ENCODE peak calls at places on chromosome 21, in nine cellular contexts. S is colonic mucosa; U is T-helper 2 cell; Y is NCI-H446; G is ELF-1; P is NCI-H2081; T is activated CD8-positive, alpha-beta memory T cell treated with anti-CD3 and anti-CD28 coated beads for 24 hours; X is testis; A is NCI-H1694 treated with DMSO at 0.1 percent for 48 hours. W is an unnamed sample.

GRCh38 chr21:19684328-19684727 is 1280.7 kb upstream of the TMPRSS15 start:
- DNase-seq in X (no peak), G (peak; percentile 69), U (no peak), A (no peak), S (no peak), P (no peak), Y (no peak), T (no peak), W (no peak)

GRCh38 chr21:41684381-41685245 is 82.2 kb downstream of the RIPK4 start:
- DNase-seq in S (no peak), A (no peak), T (no peak), P (no peak), U (no peak), G (peak; percentile 69), Y (no peak), X (no peak), W (no peak)

GRCh38 chr21:17352937-17353655 is 159.7 kb upstream of the CXADR start:
- DNase-seq in A (no peak), T (no peak), U (no peak), P (no peak), S (no peak), X (no peak), G (no peak), Y (no peak), W (no peak)

GRCh38 chr21:16046625-16047340 is 317.0 kb downstream of the USP25 start:
- DNase-seq in U (no peak), P (no peak), Y (no peak), T (no peak), G (no peak), A (no peak), X (no peak), S (no peak), W (no peak)

GRCh38 chr21:26140185-26140584 is 30.4 kb downstream of the APP start:
- DNase-seq in Y (no peak), A (no peak), G (peak; percentile 16), P (no peak), S (peak; percentile 36), T (no peak), X (no peak), U (no peak), W (no peak)

GRCh38 chr21:44870748-44871495 is 2.6 kb downstream of the PTTG1IP start:
- DNase-seq in G (no peak), U (no peak), Y (no peak), T (no peak), A (no peak), S (peak; percentile 55), P (no peak), X (peak; percentile 79), W (no peak)

GRCh38 chr21:30900881-30901280 is 19.5 kb upstream of the KRTAP11-1 start:
- DNase-seq in G (no peak), U (no peak), S (no peak), A (no peak), Y (no peak), X (no peak), P (no peak), T (no peak), W (no peak)

GRCh38 chr21:43609501-43610340 is 49.6 kb downstream of the HSF2BP start:
- DNase-seq in T (no peak), X (peak; percentile 43), U (no peak), P (peak; percentile 81), G (no peak), S (peak; percentile 82), Y (peak; percentile 97), A (peak; percentile 90), W (no peak)

GRCh38 chr21:25513810-25514209 is 93.5 kb downstream of the MRPL39 start:
- DNase-seq in S (no peak), X (no peak), A (no peak), Y (no peak), U (no peak), P (no peak), G (no peak), T (no peak), W (no peak)

GRCh38 chr21:32975811-32976507 is 49.8 kb upstream of the OLIG2 start:
- DNase-seq in G (no peak), Y (no peak), P (no peak), S (no peak), A (no peak), T (no peak), U (no peak), X (no peak), W (no peak)

GRCh38 chr21:35649186-35649585 is 411.1 kb downstream of the SETD4 start:
- DNase-seq in G (no peak), U (no peak), X (no peak), A (no peak), P (no peak), S (no peak), T (no peak), Y (no peak), W (no peak)

GRCh38 chr21:28771790-28772501 is 220.7 kb downstream of the LTN1 start:
- DNase-seq in S (no peak), P (no peak), G (no peak), T (no peak), U (no peak), A (no peak), X (no peak), Y (no peak), W (no peak)

GRCh38 chr21:10627316-10627863 is 106.0 kb downstream of the TPTE start:
- DNase-seq in S (no peak), P (no peak), U (no peak), X (no peak), G (peak; percentile 5), A (no peak), T (no peak), Y (no peak), W (no peak)

GRCh38 chr21:45019887-45020537 is 54.4 kb upstream of the ADARB1 start:
- DNase-seq in S (no peak), X (no peak), P (no peak), Y (no peak), A (no peak), T (no peak), G (no peak), U (no peak), W (peak; percentile 3)

GRCh38 chr21:43588957-43589356 is 70.3 kb downstream of the HSF2BP start:
- DNase-seq in A (no peak), T (no peak), S (no peak), P (no peak), Y (no peak), G (no peak), X (no peak), U (no peak), W (no peak)

GRCh38 chr21:32516729-32517649 is 68.3 kb downstream of the TCP10L start:
- DNase-seq in P (no peak), T (no peak), G (no peak), X (no peak), A (no peak), U (no peak), Y (no peak), S (no peak), W (no peak)

GRCh38 chr21:42145569-42146250 is 73.2 kb upstream of the ABCG1 start:
- DNase-seq in T (peak; percentile 84), S (peak; percentile 65), G (peak; percentile 78), P (peak; percentile 67), A (peak; percentile 78), U (peak; percentile 45), Y (peak; percentile 41), X (peak; percentile 69), W (peak; percentile 73)

GRCh38 chr21:38223893-38224540 is 32.8 kb upstream of the KCNJ15 start:
- DNase-seq in G (no peak), A (no peak), S (peak; percentile 16), T (no peak), P (no peak), U (no peak), Y (no peak), X (no peak), W (no peak)

GRCh38 chr21:38646213-38646837 is 148.0 kb upstream of the ERG start:
- DNase-seq in S (no peak), X (no peak), T (no peak), P (no peak), A (no peak), U (no peak), G (no peak), Y (no peak), W (no peak)

GRCh38 chr21:37072239-37072987 is 458 bp downstream of the PIGP start:
- DNase-seq in U (no peak), Y (peak; percentile 92), T (peak; percentile 69), A (peak; percentile 94), P (peak; percentile 81), G (peak; percentile 56), S (peak; percentile 74), X (peak; percentile 90), W (peak; percentile 94)

GRCh38 chr21:45880097-45881068 is 101.2 kb upstream of the COL6A1 start:
- DNase-seq in G (peak; percentile 83), U (peak; percentile 59), Y (peak; percentile 20), P (peak; percentile 52), X (peak; percentile 77), A (peak; percentile 19), S (peak; percentile 68), T (peak; percentile 86), W (peak; percentile 46)

GRCh38 chr21:39676054-39676771 is 63.5 kb downstream of the B3GALT5 start:
- DNase-seq in P (peak; percentile 92), A (peak; percentile 98), Y (no peak), T (no peak), G (peak; percentile 88), X (no peak), U (no peak), S (no peak), W (no peak)

GRCh38 chr21:16536661-16537359 is 807.0 kb downstream of the USP25 start:
- DNase-seq in Y (no peak), G (no peak), T (no peak), P (no peak), S (no peak), U (no peak), A (no peak), X (no peak), W (no peak)

GRCh38 chr21:45839274-45839673 is 142.3 kb upstream of the COL6A1 start:
- DNase-seq in Y (no peak), P (no peak), A (no peak), S (no peak), T (no peak), U (no peak), G (no peak), X (no peak), W (no peak)

GRCh38 chr21:32648165-32648564 is 36.0 kb upstream of the CFAP298 start:
- DNase-seq in X (no peak), S (no peak), P (no peak), G (no peak), A (no peak), T (no peak), Y (no peak), U (no peak), W (no peak)

GRCh38 chr21:38505654-38506523 is 7.6 kb upstream of the ERG start:
- DNase-seq in U (no peak), G (peak; percentile 62), P (peak; percentile 55), S (peak; percentile 71), T (no peak), X (peak; percentile 42), A (peak; percentile 70), Y (peak; percentile 7), W (no peak)

GRCh38 chr21:36747815-36748381 is 49.0 kb downstream of the SIM2 start:
- DNase-seq in T (peak; percentile 67), Y (no peak), P (peak; percentile 1), X (peak; percentile 73), S (peak; percentile 54), A (no peak), G (peak; percentile 51), U (no peak), W (peak; percentile 66)

GRCh38 chr21:26147535-26147934 is 23.0 kb downstream of the APP start:
- DNase-seq in T (no peak), X (no peak), U (no peak), G (no peak), P (no peak), S (no peak), Y (no peak), A (no peak), W (no peak)

GRCh38 chr21:41947596-41948403 is 6.0 kb downstream of the C2CD2 start:
- DNase-seq in P (no peak), S (no peak), T (no peak), Y (peak; percentile 20), X (no peak), G (no peak), U (no peak), A (no peak), W (peak; percentile 97)

GRCh38 chr21:41806773-41807172 is 39.9 kb upstream of the RIPK4 start:
- DNase-seq in P (no peak), G (no peak), T (no peak), S (no peak), X (no peak), U (no peak), A (no peak), Y (no peak), W (no peak)